ENCODE peak calls at places on chromosomes 5 and 9, in eight cellular contexts. One of them, this sample, is unnamed.

GRCh38 chr5:126561908-126562307 is 33.1 kb downstream of the ALDH7A1 start:
- DNase-seq in A549: no peak
- DNase-seq in GM12878: no peak
- DNase-seq in sigmoid colon: no peak
- DNase-seq in IMR-90: peak
- DNase-seq in esophagus muscularis mucosa: no peak
- DNase-seq in thyroid gland: no peak
- DNase-seq in esophagus squamous epithelium: no peak
- DNase-seq in this sample: no peak

GRCh38 chr9:136941231-136942111 is 3.1 kb downstream of the FBXW5 start:
- DNase-seq in A549: no peak
- DNase-seq in GM12878: no peak
- DNase-seq in sigmoid colon: no peak
- DNase-seq in IMR-90: no peak
- DNase-seq in esophagus muscularis mucosa: no peak
- DNase-seq in thyroid gland: no peak
- DNase-seq in esophagus squamous epithelium: no peak
- DNase-seq in this sample: no peak

GRCh38 chr9:22157831-22158230 is 148.7 kb upstream of the CDKN2B start:
- DNase-seq in A549: no peak
- DNase-seq in GM12878: no peak
- DNase-seq in sigmoid colon: no peak
- DNase-seq in IMR-90: no peak
- DNase-seq in esophagus muscularis mucosa: no peak
- DNase-seq in thyroid gland: no peak
- DNase-seq in esophagus squamous epithelium: no peak
- DNase-seq in this sample: no peak

GRCh38 chr9:79694676-79695400 is 123.1 kb downstream of the TLE4 start:
- DNase-seq in A549: no peak
- DNase-seq in GM12878: no peak
- DNase-seq in sigmoid colon: no peak
- DNase-seq in IMR-90: peak
- DNase-seq in esophagus muscularis mucosa: peak
- DNase-seq in thyroid gland: no peak
- DNase-seq in esophagus squamous epithelium: no peak
- DNase-seq in this sample: no peak

GRCh38 chr5:172777381-172778222 is 6.6 kb upstream of the DUSP1 start:
- DNase-seq in A549: peak
- DNase-seq in GM12878: no peak
- DNase-seq in sigmoid colon: peak
- DNase-seq in IMR-90: peak
- DNase-seq in esophagus muscularis mucosa: peak
- DNase-seq in thyroid gland: peak
- DNase-seq in esophagus squamous epithelium: peak
- DNase-seq in this sample: peak

GRCh38 chr5:95959964-95960801 is 1.5 kb downstream of the ELL2 start:
- DNase-seq in A549: peak
- DNase-seq in GM12878: no peak
- DNase-seq in sigmoid colon: peak
- DNase-seq in IMR-90: peak
- DNase-seq in esophagus muscularis mucosa: no peak
- DNase-seq in thyroid gland: no peak
- DNase-seq in esophagus squamous epithelium: no peak
- DNase-seq in this sample: peak

GRCh38 chr5:35854248-35854647 is 2.4 kb upstream of the IL7R start:
- DNase-seq in A549: no peak
- DNase-seq in GM12878: no peak
- DNase-seq in sigmoid colon: no peak
- DNase-seq in IMR-90: no peak
- DNase-seq in esophagus muscularis mucosa: no peak
- DNase-seq in thyroid gland: no peak
- DNase-seq in esophagus squamous epithelium: no peak
- DNase-seq in this sample: no peak

GRCh38 chr5:139091439-139092156 is 106.6 kb downstream of the SIL1 start:
- DNase-seq in A549: no peak
- DNase-seq in GM12878: no peak
- DNase-seq in sigmoid colon: no peak
- DNase-seq in IMR-90: no peak
- DNase-seq in esophagus muscularis mucosa: no peak
- DNase-seq in thyroid gland: peak
- DNase-seq in esophagus squamous epithelium: no peak
- DNase-seq in this sample: no peak

GRCh38 chr5:60297658-60298057 is 402.3 kb downstream of the DEPDC1B start:
- DNase-seq in A549: no peak
- DNase-seq in GM12878: no peak
- DNase-seq in sigmoid colon: no peak
- DNase-seq in IMR-90: no peak
- DNase-seq in esophagus muscularis mucosa: no peak
- DNase-seq in thyroid gland: no peak
- DNase-seq in esophagus squamous epithelium: no peak
- DNase-seq in this sample: no peak

GRCh38 chr5:60299944-60300343 is 400.0 kb downstream of the DEPDC1B start:
- DNase-seq in A549: no peak
- DNase-seq in GM12878: no peak
- DNase-seq in sigmoid colon: no peak
- DNase-seq in IMR-90: no peak
- DNase-seq in esophagus muscularis mucosa: no peak
- DNase-seq in thyroid gland: no peak
- DNase-seq in esophagus squamous epithelium: no peak
- DNase-seq in this sample: no peak

GRCh38 chr5:60293518-60293917 is 400.0 kb upstream of the PDE4D start:
- DNase-seq in A549: no peak
- DNase-seq in GM12878: no peak
- DNase-seq in sigmoid colon: no peak
- DNase-seq in IMR-90: no peak
- DNase-seq in esophagus muscularis mucosa: no peak
- DNase-seq in thyroid gland: no peak
- DNase-seq in esophagus squamous epithelium: no peak
- DNase-seq in this sample: no peak

DNA sequence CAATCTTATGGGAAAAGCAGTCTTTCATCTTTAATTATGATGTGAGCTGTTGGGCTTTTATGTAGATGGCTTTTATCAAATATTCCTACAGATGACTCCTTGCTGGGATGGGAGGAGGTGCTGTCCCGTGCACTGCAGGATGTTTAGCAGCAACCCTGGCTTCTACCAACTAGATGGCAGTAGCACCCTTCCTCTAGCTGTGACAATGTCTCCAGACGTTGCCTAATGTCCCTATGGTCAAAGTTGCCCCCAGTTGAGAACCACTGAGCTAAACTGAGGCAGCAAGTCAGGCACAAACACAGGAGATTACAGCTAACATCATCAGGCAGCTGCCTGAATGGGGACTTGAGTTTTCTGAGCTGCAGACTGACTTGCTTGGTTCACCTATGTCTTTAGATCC is 401.9 kb upstream of the PDE4D start:
- DNase-seq in A549: peak
- DNase-seq in GM12878: peak
- DNase-seq in sigmoid colon: no peak
- DNase-seq in IMR-90: peak
- DNase-seq in esophagus muscularis mucosa: no peak
- DNase-seq in thyroid gland: peak
- DNase-seq in esophagus squamous epithelium: no peak
- DNase-seq in this sample: no peak
- TF ChIP-seq CTCF in A549: peak
- TF ChIP-seq CTCF in GM12878: peak
- TF ChIP-seq CTCF in sigmoid colon: no peak
- TF ChIP-seq CTCF in IMR-90: peak
- TF ChIP-seq CTCF in esophagus muscularis mucosa: peak
- TF ChIP-seq CTCF in thyroid gland: peak
- TF ChIP-seq CTCF in esophagus squamous epithelium: peak
- TF ChIP-seq CTCF in this sample: no peak

DNA sequence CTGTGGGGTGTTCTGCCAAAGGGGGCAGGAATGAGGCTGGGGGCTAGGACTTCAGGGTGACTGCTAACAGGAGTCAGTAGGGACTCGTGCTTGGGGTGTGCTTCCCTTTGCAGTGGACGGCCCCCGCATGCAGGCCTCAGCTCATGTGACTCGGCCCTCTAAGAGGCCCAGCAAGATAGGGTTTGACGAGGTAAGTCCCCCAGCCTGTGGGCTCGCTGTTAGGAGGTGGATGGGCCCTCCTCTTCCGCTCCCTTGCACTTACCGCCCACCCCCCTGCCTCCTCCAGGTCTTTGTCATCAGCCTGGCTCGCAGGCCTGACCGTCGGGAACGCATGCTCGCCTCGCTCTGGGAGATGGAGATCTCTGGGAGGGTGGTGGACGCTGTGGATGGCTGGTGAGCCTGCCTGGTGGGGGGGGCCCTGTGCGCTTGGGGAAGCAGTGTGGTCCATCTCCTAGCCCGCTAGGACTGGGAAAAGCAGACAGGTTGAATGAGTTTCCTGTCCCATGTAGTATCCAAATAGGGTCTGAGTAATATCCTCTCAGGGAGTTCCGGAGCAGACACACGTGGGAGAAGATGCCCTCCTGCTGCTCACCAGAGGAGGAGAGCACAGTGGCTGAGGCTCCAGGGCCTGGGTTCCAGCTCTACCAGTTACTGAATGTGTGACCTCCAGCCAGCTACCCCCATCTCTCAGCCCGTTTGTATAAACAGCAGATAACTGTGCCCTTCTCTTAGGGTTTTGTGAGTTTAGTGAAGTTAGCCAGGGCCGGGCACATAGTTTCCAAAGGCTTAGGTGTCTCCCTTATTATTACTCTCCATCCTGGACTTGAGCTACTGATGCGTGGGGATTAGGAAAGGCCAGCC is 8.2 kb downstream of the CERCAM start:
- DNase-seq in A549: no peak
- DNase-seq in GM12878: no peak
- DNase-seq in sigmoid colon: no peak
- DNase-seq in IMR-90: no peak
- DNase-seq in esophagus muscularis mucosa: no peak
- DNase-seq in thyroid gland: no peak
- DNase-seq in esophagus squamous epithelium: no peak
- DNase-seq in this sample: no peak
- TF ChIP-seq POLR2A in A549: no peak
- TF ChIP-seq POLR2A in GM12878: no peak
- TF ChIP-seq POLR2A in sigmoid colon: no peak
- TF ChIP-seq POLR2A in IMR-90: no peak
- TF ChIP-seq POLR2A in esophagus muscularis mucosa: no peak
- TF ChIP-seq POLR2A in thyroid gland: no peak
- TF ChIP-seq POLR2A in esophagus squamous epithelium: no peak
- TF ChIP-seq POLR2A in this sample: no peak

GRCh38 chr5:74638776-74639537 is 1.6 kb downstream of the ENC1 start:
- DNase-seq in A549: no peak
- DNase-seq in GM12878: peak
- DNase-seq in sigmoid colon: no peak
- DNase-seq in IMR-90: peak
- DNase-seq in esophagus muscularis mucosa: no peak
- DNase-seq in thyroid gland: no peak
- DNase-seq in esophagus squamous epithelium: no peak
- DNase-seq in this sample: no peak
- H3K4me3 ChIP-seq in A549: peak
- H3K4me3 ChIP-seq in GM12878: peak
- H3K4me3 ChIP-seq in sigmoid colon: peak
- H3K4me3 ChIP-seq in IMR-90: peak
- H3K4me3 ChIP-seq in esophagus muscularis mucosa: peak
- H3K4me3 ChIP-seq in thyroid gland: peak
- H3K4me3 ChIP-seq in esophagus squamous epithelium: peak
- H3K4me3 ChIP-seq in this sample: no peak

GRCh38 chr9:26888271-26888670 is 4.3 kb downstream of the CAAP1 start:
- DNase-seq in A549: no peak
- DNase-seq in GM12878: no peak
- DNase-seq in sigmoid colon: no peak
- DNase-seq in IMR-90: peak
- DNase-seq in esophagus muscularis mucosa: no peak
- DNase-seq in thyroid gland: no peak
- DNase-seq in esophagus squamous epithelium: no peak
- DNase-seq in this sample: no peak

GRCh38 chr9:26893030-26893676 is 551 bp upstream of the CAAP1 start:
- DNase-seq in A549: no peak
- DNase-seq in GM12878: no peak
- DNase-seq in sigmoid colon: no peak
- DNase-seq in IMR-90: no peak
- DNase-seq in esophagus muscularis mucosa: no peak
- DNase-seq in thyroid gland: no peak
- DNase-seq in esophagus squamous epithelium: no peak
- DNase-seq in this sample: no peak

GRCh38 chr9:26892251-26893029 is at the start of gene CAAP1:
- DNase-seq in A549: peak
- DNase-seq in GM12878: peak
- DNase-seq in sigmoid colon: peak
- DNase-seq in IMR-90: peak
- DNase-seq in esophagus muscularis mucosa: peak
- DNase-seq in thyroid gland: peak
- DNase-seq in esophagus squamous epithelium: peak
- DNase-seq in this sample: peak
- TF ChIP-seq CTCF in A549: peak
- TF ChIP-seq CTCF in GM12878: peak
- TF ChIP-seq CTCF in sigmoid colon: peak
- TF ChIP-seq CTCF in IMR-90: peak
- TF ChIP-seq CTCF in esophagus muscularis mucosa: peak
- TF ChIP-seq CTCF in thyroid gland: peak
- TF ChIP-seq CTCF in esophagus squamous epithelium: peak
- TF ChIP-seq CTCF in this sample: no peak

GRCh38 chr5:180495292-180495691 is 1.1 kb downstream of the CNOT6 start:
- DNase-seq in A549: no peak
- DNase-seq in GM12878: no peak
- DNase-seq in sigmoid colon: no peak
- DNase-seq in IMR-90: no peak
- DNase-seq in esophagus muscularis mucosa: no peak
- DNase-seq in thyroid gland: no peak
- DNase-seq in esophagus squamous epithelium: no peak
- DNase-seq in this sample: peak

GRCh38 chr5:180495991-180496741 is 2.0 kb downstream of the CNOT6 start:
- DNase-seq in A549: no peak
- DNase-seq in GM12878: no peak
- DNase-seq in sigmoid colon: no peak
- DNase-seq in IMR-90: no peak
- DNase-seq in esophagus muscularis mucosa: no peak
- DNase-seq in thyroid gland: no peak
- DNase-seq in esophagus squamous epithelium: no peak
- DNase-seq in this sample: no peak

GRCh38 chr5:180492226-180492903 is 1.8 kb upstream of the CNOT6 start:
- DNase-seq in A549: no peak
- DNase-seq in GM12878: no peak
- DNase-seq in sigmoid colon: no peak
- DNase-seq in IMR-90: no peak
- DNase-seq in esophagus muscularis mucosa: no peak
- DNase-seq in thyroid gland: no peak
- DNase-seq in esophagus squamous epithelium: no peak
- DNase-seq in this sample: peak

GRCh38 chr5:180494060-180494509 is at the start of gene CNOT6:
- DNase-seq in A549: peak
- DNase-seq in GM12878: peak
- DNase-seq in sigmoid colon: peak
- DNase-seq in IMR-90: peak
- DNase-seq in esophagus muscularis mucosa: peak
- DNase-seq in thyroid gland: peak
- DNase-seq in esophagus squamous epithelium: peak
- DNase-seq in this sample: peak

GRCh38 chr5:180494510-180495181 is 467 bp downstream of the CNOT6 start:
- DNase-seq in A549: peak
- DNase-seq in GM12878: no peak
- DNase-seq in sigmoid colon: peak
- DNase-seq in IMR-90: no peak
- DNase-seq in esophagus muscularis mucosa: no peak
- DNase-seq in thyroid gland: peak
- DNase-seq in esophagus squamous epithelium: no peak
- DNase-seq in this sample: peak
- TF ChIP-seq POLR2A in A549: peak
- TF ChIP-seq POLR2A in GM12878: peak
- TF ChIP-seq POLR2A in sigmoid colon: no peak
- TF ChIP-seq POLR2A in IMR-90: no peak
- TF ChIP-seq POLR2A in esophagus muscularis mucosa: no peak
- TF ChIP-seq POLR2A in thyroid gland: no peak
- TF ChIP-seq POLR2A in esophagus squamous epithelium: peak
- TF ChIP-seq POLR2A in this sample: no peak

GRCh38 chr9:92424340-92424739 is at the start of gene OMD:
- DNase-seq in A549: no peak
- DNase-seq in GM12878: no peak
- DNase-seq in sigmoid colon: no peak
- DNase-seq in IMR-90: no peak
- DNase-seq in esophagus muscularis mucosa: no peak
- DNase-seq in thyroid gland: no peak
- DNase-seq in esophagus squamous epithelium: no peak
- DNase-seq in this sample: no peak
- H3K4me3 ChIP-seq in A549: no peak
- H3K4me3 ChIP-seq in GM12878: no peak
- H3K4me3 ChIP-seq in sigmoid colon: peak
- H3K4me3 ChIP-seq in IMR-90: no peak
- H3K4me3 ChIP-seq in esophagus muscularis mucosa: peak
- H3K4me3 ChIP-seq in thyroid gland: no peak
- H3K4me3 ChIP-seq in esophagus squamous epithelium: no peak
- H3K4me3 ChIP-seq in this sample: no peak